ENCODE peak calls at places on chromosome 18, in eight cellular contexts. Y, G, N, H, Q, T, D and X are unnamed samples. For H3K27me3, the result is how much of the 10 kb centered on the place peaks cover.

GRCh38 chr18:66548747-66549146 is 55.1 kb downstream of the CDH19 start:
- DNase-seq in D (no peak), G (no peak), T (no peak), N (no peak), Y (no peak), H (no peak), Q (no peak), X (no peak)

GRCh38 chr18:49751427-49752094 is 61.8 kb downstream of the ACAA2 start:
- DNase-seq in T (no peak), G (no peak), H (no peak), Y (peak), Q (no peak), D (no peak), N (no peak), X (no peak)

GRCh38 chr18:76441668-76442412 is 53.2 kb downstream of the ZNF516 start:
- DNase-seq in T (no peak), Y (no peak), N (no peak), G (no peak), H (no peak), D (no peak), Q (no peak), X (no peak)

GRCh38 chr18:58603365-58604067 is 25.4 kb downstream of the ALPK2 start:
- DNase-seq in T (no peak), G (peak), Y (no peak), Q (no peak), N (no peak), H (no peak), D (no peak), X (no peak)

GRCh38 chr18:23258566-23259265 is 123.4 kb downstream of the CABLES1 start:
- DNase-seq in Y (no peak), G (no peak), Q (no peak), D (no peak), H (no peak), N (no peak), T (no peak), X (no peak)

GRCh38 chr18:47871288-47871687 is 59.2 kb downstream of the SMAD2 start:
- DNase-seq in N (no peak), G (no peak), H (no peak), Y (no peak), T (no peak), D (no peak), Q (no peak), X (no peak)

GRCh38 chr18:8912348-8913057 is 190.0 kb upstream of the NDUFV2 start:
- DNase-seq in G (no peak), Y (no peak), Q (peak), T (no peak), H (no peak), D (no peak), N (no peak), X (no peak)

GRCh38 chr18:77478619-77479018 is 229.0 kb downstream of the GALR1 start:
- DNase-seq in Q (peak), T (peak), N (peak), D (no peak), G (no peak), H (no peak), Y (peak), X (no peak)

GRCh38 chr18:26312196-26312595 is 86.0 kb downstream of the TAF4B start:
- DNase-seq in H (no peak), G (no peak), D (no peak), N (no peak), Q (no peak), T (no peak), Y (no peak), X (no peak)

GRCh38 chr18:48590678-48591077 is 51.8 kb downstream of the CTIF start:
- DNase-seq in Y (no peak), N (no peak), G (peak), Q (no peak), D (peak), T (no peak), H (peak), X (peak)

GRCh38 chr18:3885209-3885792 is 435.3 kb downstream of the TGIF1 start:
- DNase-seq in N (no peak), G (no peak), T (no peak), Q (no peak), Y (no peak), D (no peak), H (no peak), X (no peak)

GRCh38 chr18:51610481-51610880 is 413.0 kb upstream of the MEX3C start:
- DNase-seq in H (no peak), G (no peak), Y (no peak), N (no peak), D (no peak), Q (no peak), T (no peak), X (no peak)

GRCh38 chr18:10798727-10799435 is 273.1 kb downstream of the NAPG start:
- DNase-seq in T (no peak), Q (peak), Y (no peak), G (peak), D (no peak), H (peak), N (no peak), X (no peak)

GRCh38 chr18:61096231-61096630 is 237.0 kb upstream of the CDH20 start:
- DNase-seq in G (no peak), H (peak), Q (no peak), T (no peak), Y (no peak), N (no peak), D (no peak), X (no peak)

GRCh38 chr18:12442946-12443345 is 35.2 kb downstream of the PRELID3A start:
- DNase-seq in N (no peak), G (no peak), D (peak), H (no peak), Q (no peak), Y (no peak), T (no peak), X (no peak)

GRCh38 chr18:7871560-7872456 is 304.7 kb downstream of the PTPRM start:
- DNase-seq in G (peak), D (peak), H (no peak), T (no peak), Q (no peak), N (no peak), Y (no peak), X (no peak)

GRCh38 chr18:50356036-50356945 is 18.6 kb upstream of the SKA1 start:
- DNase-seq in Q (no peak), N (no peak), G (no peak), T (no peak), Y (no peak), D (peak), H (no peak), X (no peak)

GRCh38 chr18:47680488-47680887 is 250.0 kb downstream of the SMAD2 start:
- DNase-seq in D (no peak), G (no peak), T (no peak), N (no peak), Q (no peak), Y (no peak), H (no peak), X (no peak)

GRCh38 chr18:59799383-59800015 is 100.3 kb upstream of the PMAIP1 start:
- DNase-seq in H (no peak), N (no peak), G (peak), T (no peak), D (no peak), Y (no peak), Q (no peak), X (no peak)

GRCh38 chr18:41905786-41906527 is 49.1 kb upstream of the PIK3C3 start:
- DNase-seq in G (no peak), N (no peak), Q (no peak), D (peak), Y (no peak), H (no peak), T (no peak), X (no peak)
- H3K4me3 ChIP-seq in G (no peak), N (no peak), Q (no peak), D (no peak), Y (no peak), H (no peak), T (no peak), X (no peak)

GRCh38 chr18:79397830-79398761 is 2.4 kb downstream of the NFATC1 start:
- DNase-seq in Y (no peak), G (no peak), H (no peak), D (no peak), Q (no peak), T (no peak), N (peak), X (no peak)

GRCh38 chr18:79400591-79401381 is 5.1 kb downstream of the NFATC1 start:
- DNase-seq in H (no peak), D (no peak), Y (no peak), N (peak), T (no peak), Q (no peak), G (no peak), X (no peak)

GRCh38 chr18:79401494-79402208 is 5.9 kb downstream of the NFATC1 start:
- DNase-seq in G (no peak), H (no peak), D (no peak), Y (no peak), N (peak), T (no peak), Q (no peak), X (no peak)

GRCh38 chr18:79399275-79400081 is 3.7 kb downstream of the NFATC1 start:
- DNase-seq in T (no peak), D (no peak), Y (no peak), Q (no peak), N (peak), H (no peak), G (no peak), X (no peak)

GRCh38 chr18:79400091-79400590 is 4.4 kb downstream of the NFATC1 start:
- DNase-seq in Q (peak), Y (no peak), D (no peak), N (peak), G (peak), H (no peak), T (peak), X (no peak)
- H3K27me3 ChIP-seq in Q (under half), Y (under half), D (under half), N (under half), G (under half), H (half or more), T (under half), X (under half)

GRCh38 chr18:36620801-36621200 is 208.0 kb downstream of the TPGS2 start:
- DNase-seq in N (no peak), G (peak), T (no peak), Q (no peak), H (no peak), Y (no peak), D (no peak), X (no peak)
- TF ChIP-seq CTCF in N (no peak), G (no peak), T (no peak), Q (no peak), H (no peak), Y (no peak), D (peak), X (no peak)

DNA sequence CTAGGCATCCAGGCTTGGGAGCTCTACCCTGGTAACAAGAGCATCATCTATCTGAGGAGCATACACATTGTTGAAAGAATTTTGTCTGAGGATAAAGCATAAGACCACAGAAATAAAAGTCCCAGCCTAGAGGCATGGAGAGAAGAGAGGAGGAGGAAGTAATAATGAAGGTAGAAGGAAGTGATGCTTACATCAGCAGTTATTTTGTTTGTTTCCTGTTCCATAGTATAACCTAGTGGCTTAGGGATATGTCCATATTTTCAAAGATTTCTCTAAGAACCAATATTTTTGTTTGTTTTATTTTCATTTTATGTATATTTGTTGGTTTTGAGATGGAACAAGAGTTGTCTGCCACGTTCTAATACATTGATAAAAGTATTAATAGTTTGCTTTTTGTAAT is 407.4 kb upstream of the SETBP1 start:
- DNase-seq in T (no peak), Q (no peak), G (no peak), D (no peak), Y (no peak), H (no peak), N (no peak), X (no peak)
- H3K4me3 ChIP-seq in T (no peak), Q (no peak), G (no peak), D (no peak), Y (no peak), H (no peak), N (no peak), X (no peak)